ENCODE peak calls at places on chromosomes 5 and 9, in ten cellular contexts. D is CD8-positive, alpha-beta T cell; Q is stomach; T is neural progenitor cell; Z is tibial nerve; C is tibial artery; F is left ventricle myocardium inferior; S is left lung; G is psoas muscle; K is brain microvascular endothelial cell. A is an unnamed sample.

GRCh38 chr9:89387970-89388867 is 69.9 kb downstream of the SECISBP2 start:
- DNase-seq in F (peak; percentile 48), S (peak; percentile 76), D (no peak), T (no peak), Q (peak; percentile 42), K (peak; percentile 11), Z (peak; percentile 41), C (peak; percentile 76), G (peak; percentile 76), A (peak; percentile 80)

GRCh38 chr5:1558945-1559344 is 35.2 kb upstream of the LPCAT1 start:
- DNase-seq in G (no peak), Z (no peak), K (no peak), Q (no peak), S (no peak), C (no peak), D (no peak), F (no peak), T (no peak), A (peak; percentile 41)

GRCh38 chr9:124764774-124765438 is 6.2 kb downstream of the NR6A1 start:
- DNase-seq in F (no peak), D (no peak), S (no peak), Q (no peak), T (no peak), Z (no peak), G (no peak), K (no peak), C (no peak), A (peak; percentile 47)

GRCh38 chr9:126371007-126371870 is 44.6 kb downstream of the MVB12B start:
- DNase-seq in C (no peak), S (no peak), Q (no peak), D (no peak), Z (no peak), T (no peak), F (no peak), K (no peak), G (no peak), A (no peak)

GRCh38 chr5:57447656-57448055 is 35.0 kb downstream of the ACTBL2 start:
- DNase-seq in S (no peak), D (no peak), K (peak; percentile 28), C (no peak), Q (no peak), T (no peak), Z (no peak), G (no peak), F (no peak), A (no peak)

GRCh38 chr5:17241635-17242034 is 24.2 kb downstream of the BASP1 start:
- DNase-seq in G (no peak), D (no peak), C (no peak), T (no peak), F (no peak), Q (no peak), Z (no peak), S (no peak), K (no peak), A (no peak)

GRCh38 chr5:175718401-175719108 is 60.7 kb downstream of the HRH2 start:
- DNase-seq in F (peak; percentile 68), C (peak; percentile 67), K (peak; percentile 65), G (peak; percentile 49), D (peak; percentile 47), S (no peak), Z (peak; percentile 23), T (peak; percentile 57), Q (peak; percentile 91), A (peak; percentile 34)

GRCh38 chr9:126723807-126724172 is 81.0 kb upstream of the ZBTB43 start:
- DNase-seq in Z (no peak), F (no peak), G (no peak), D (no peak), K (peak; percentile 22), Q (no peak), C (no peak), S (no peak), T (peak; percentile 62), A (no peak)

GRCh38 chr5:4027335-4027734 is 431.7 kb downstream of the IRX1 start:
- DNase-seq in Z (no peak), D (no peak), T (no peak), Q (no peak), F (no peak), C (no peak), G (no peak), K (no peak), S (no peak), A (peak; percentile 29)

GRCh38 chr5:172458956-172459355 is 4.6 kb upstream of the SH3PXD2B start:
- DNase-seq in F (no peak), K (no peak), Z (no peak), T (no peak), S (no peak), C (no peak), D (no peak), Q (no peak), G (no peak), A (no peak)

GRCh38 chr9:92097997-92098482 is 17.2 kb downstream of the SPTLC1 start:
- DNase-seq in S (peak; percentile 74), T (no peak), F (peak; percentile 64), Q (peak; percentile 92), D (peak; percentile 38), Z (peak; percentile 38), G (peak; percentile 66), C (peak; percentile 82), K (peak; percentile 62), A (peak; percentile 73)

GRCh38 chr9:106745876-106746275 is 117.1 kb upstream of the ZNF462 start:
- DNase-seq in T (no peak), S (no peak), D (no peak), Z (no peak), C (no peak), Q (no peak), G (no peak), K (no peak), F (no peak), A (no peak)

GRCh38 chr5:77356740-77357139 is 135.4 kb downstream of the WDR41 start:
- DNase-seq in D (no peak), Z (no peak), S (no peak), G (no peak), K (peak; percentile 48), C (no peak), T (no peak), F (no peak), Q (no peak), A (peak; percentile 56)

DNA sequence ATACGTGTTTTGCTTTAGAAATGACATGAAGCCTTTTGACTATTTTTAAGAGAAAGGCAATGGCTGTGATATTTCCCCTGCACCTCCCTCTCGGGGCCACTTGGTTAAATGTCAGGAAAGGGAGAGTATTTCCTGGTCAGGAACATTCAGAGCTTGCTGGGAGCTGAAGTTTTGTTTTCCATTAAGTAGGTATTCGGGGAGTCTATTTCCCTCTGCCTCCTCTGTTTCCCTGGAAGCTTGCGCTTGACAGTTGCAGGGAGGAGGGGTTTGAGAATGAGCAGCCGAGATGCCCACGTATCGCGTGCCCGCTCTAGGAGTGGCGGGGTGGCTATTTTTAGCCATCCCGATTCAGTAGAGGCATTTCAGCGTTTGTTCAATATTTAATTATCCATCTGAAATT is 6.7 kb downstream of the DAB2IP start:
- DNase-seq in C (no peak), Z (no peak), G (no peak), K (no peak), Q (peak; percentile 61), F (peak; percentile 41), D (no peak), S (no peak), T (no peak), A (no peak)
- H3K4me3 ChIP-seq in C (peak overlapping the region; percentile 38), Z (no peak overlapping the region), G (peak overlapping the region; percentile 34), K (no peak overlapping the region), Q (no peak overlapping the region), F (peak overlapping the region; percentile 52), D (no peak overlapping the region), S (no peak overlapping the region), T (no peak overlapping the region), A (no peak overlapping the region)

GRCh38 chr9:10228082-10228481 is 384.7 kb downstream of the PTPRD start:
- DNase-seq in Q (no peak), Z (no peak), F (no peak), C (no peak), G (no peak), T (no peak), S (no peak), K (no peak), D (no peak), A (peak; percentile 35)

GRCh38 chr9:10230512-10230911 is 382.3 kb downstream of the PTPRD start:
- DNase-seq in K (no peak), F (no peak), T (no peak), Z (no peak), G (no peak), D (no peak), C (no peak), Q (no peak), S (no peak), A (no peak)

GRCh38 chr9:10238087-10238486 is 374.7 kb downstream of the PTPRD start:
- DNase-seq in K (no peak), Q (no peak), Z (no peak), D (no peak), C (no peak), S (no peak), F (no peak), T (no peak), G (no peak), A (no peak)

GRCh38 chr9:10226996-10227395 is 385.8 kb downstream of the PTPRD start:
- DNase-seq in S (no peak), D (no peak), Q (no peak), Z (no peak), F (no peak), C (no peak), T (no peak), G (no peak), K (no peak), A (peak; percentile 65)

GRCh38 chr9:10232352-10232930 is 380.4 kb downstream of the PTPRD start:
- DNase-seq in T (no peak), K (peak; percentile 34), C (no peak), Z (no peak), G (no peak), D (no peak), S (no peak), F (no peak), Q (peak; percentile 25), A (peak; percentile 20)
- TF ChIP-seq CTCF in T (peak; percentile 30), K (peak; percentile 60), C (no peak), Z (peak; percentile 12), G (no peak), D (no peak), S (no peak), F (peak; percentile 37), Q (peak; percentile 20), A (peak; percentile 36)

GRCh38 chr9:120534266-120534665 is 45.7 kb downstream of the CDK5RAP2 start:
- DNase-seq in Q (no peak), T (peak; percentile 28), C (no peak), D (no peak), Z (no peak), G (no peak), F (no peak), S (no peak), K (no peak), A (no peak)
- H3K36me3 ChIP-seq in Q (peaks cover 88% of the 10 kb centered on the region), T (peaks cover 35% of the 10 kb centered on the region), C (peaks cover 90% of the 10 kb centered on the region), D (peaks cover 62% of the 10 kb centered on the region), Z (peaks cover 7% of the 10 kb centered on the region), G (peaks cover 72% of the 10 kb centered on the region), F (peaks cover 67% of the 10 kb centered on the region), S (no peaks in the 10 kb centered on the region), K (peaks cover 3% of the 10 kb centered on the region), A (peaks cover 7% of the 10 kb centered on the region)

DNA sequence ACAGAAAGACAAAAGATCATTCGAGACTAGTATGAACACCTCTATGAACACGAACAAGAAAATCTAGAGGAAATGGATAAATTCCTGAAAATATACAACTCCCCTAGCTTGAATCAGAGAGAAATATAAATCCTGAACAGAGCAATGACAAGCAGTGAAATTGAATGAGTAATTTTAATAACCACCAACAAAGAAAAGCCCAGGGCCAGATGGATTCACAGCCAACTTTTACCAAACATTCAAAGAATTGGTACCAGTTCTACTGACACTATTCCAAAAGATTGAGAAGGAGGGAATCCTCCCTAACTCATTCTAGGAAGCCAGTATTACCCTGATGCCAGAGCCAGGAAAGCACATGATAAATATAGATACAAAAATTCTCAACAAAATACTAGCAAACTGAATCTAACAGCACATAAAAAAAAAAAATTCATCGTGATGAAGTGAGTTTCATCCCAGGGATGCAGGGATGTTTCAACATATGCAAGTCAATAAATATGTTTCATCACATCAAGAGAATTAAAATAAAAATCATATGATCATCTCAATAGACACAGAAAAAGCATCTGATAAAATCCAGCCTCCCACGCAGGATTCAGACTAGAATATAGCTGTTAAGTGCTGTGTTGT is 25.2 kb upstream of the PTGER4 start:
- DNase-seq in D (no peak), F (no peak), T (no peak), K (no peak), S (no peak), C (no peak), Z (no peak), Q (no peak), G (no peak), A (no peak)
- H3K4me3 ChIP-seq in D (peak overlapping the region; percentile 0), F (no peak overlapping the region), T (no peak overlapping the region), K (no peak overlapping the region), S (no peak overlapping the region), C (no peak overlapping the region), Z (no peak overlapping the region), Q (no peak overlapping the region), G (no peak overlapping the region), A (no peak overlapping the region)